ENCODE peak calls at places on chromosomes 5 and 9, in four cellular contexts. G, A, Q and H are unnamed samples.

GRCh38 chr5:139998837-139999236 is 44.3 kb downstream of the NRG2 start:
- DNase-seq in Q (no peak), G (no peak), A (no peak), H (no peak)

GRCh38 chr5:1505506-1506241 is 18.1 kb downstream of the LPCAT1 start:
- DNase-seq in A (no peak), Q (no peak), G (no peak), H (no peak)

GRCh38 chr5:151469992-151470391 is 22.6 kb downstream of the SLC36A1 start:
- DNase-seq in A (no peak), Q (no peak), G (no peak), H (no peak)

GRCh38 chr9:130453487-130453886 is 8.7 kb downstream of the ASS1 start:
- DNase-seq in Q (no peak), A (no peak), G (no peak), H (peak)

GRCh38 chr9:128917151-128917849 is 3.5 kb upstream of the PHYHD1 start:
- DNase-seq in A (no peak), Q (no peak), G (no peak), H (no peak)

GRCh38 chr5:56814361-56814962 is 887 bp upstream of the MAP3K1 start:
- DNase-seq in G (peak), Q (peak), A (peak), H (peak)

GRCh38 chr5:138724470-138725146 is 28.6 kb upstream of the CTNNA1 start:
- DNase-seq in G (no peak), Q (peak), A (no peak), H (peak)

GRCh38 chr5:127227881-127228280 is 62.7 kb upstream of the MEGF10 start:
- DNase-seq in G (no peak), A (no peak), Q (no peak), H (no peak)

GRCh38 chr5:120817044-120817985 is 353.2 kb downstream of the PRR16 start:
- DNase-seq in A (no peak), Q (peak), G (peak), H (peak)

GRCh38 chr5:170363671-170364070 is 25.5 kb downstream of the KCNMB1 start:
- DNase-seq in G (no peak), A (no peak), Q (peak), H (no peak)

GRCh38 chr5:36177715-36178556 is 26.0 kb downstream of the SKP2 start:
- DNase-seq in Q (peak), G (no peak), A (peak), H (peak)

GRCh38 chr5:111131356-111131755 is 39.2 kb downstream of the WDR36 start:
- DNase-seq in A (no peak), G (no peak), Q (no peak), H (no peak)

GRCh38 chr9:86500031-86500430 is 145.8 kb upstream of the TUT7 start:
- DNase-seq in Q (no peak), G (no peak), A (no peak), H (no peak)
- H3K14ac ChIP-seq in Q (no peak), G (no peak), A (no peak), H (no peak)

GRCh38 chr9:133974631-133975341 is 17.3 kb downstream of the VAV2 start:
- DNase-seq in A (no peak), G (no peak), Q (no peak), H (no peak)
- H2BK12ac ChIP-seq in A (no peak), G (no peak), Q (no peak), H (no peak)

DNA sequence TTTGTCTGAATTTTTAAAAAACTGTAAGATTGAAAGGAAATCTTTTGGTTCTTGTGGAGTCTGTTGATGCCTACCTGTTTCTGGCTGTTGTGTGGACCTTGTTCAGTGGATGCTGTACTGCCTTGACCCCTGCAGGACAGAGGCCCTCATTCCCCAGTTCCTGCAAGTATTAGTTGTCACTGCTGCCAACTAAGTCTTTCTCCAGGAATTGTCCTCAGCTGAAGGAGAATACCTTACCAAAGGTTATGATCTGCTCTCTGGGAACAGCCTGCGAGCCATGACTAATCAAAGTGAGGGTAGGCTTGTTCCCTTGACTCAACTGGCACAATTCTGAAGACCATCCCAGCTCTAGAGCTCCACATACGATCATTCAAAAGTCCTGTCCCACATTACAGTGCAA is 145.3 kb upstream of the FST start:
- DNase-seq in G (peak), A (no peak), Q (no peak), H (peak)
- H3K14ac ChIP-seq in G (no peak), A (no peak), Q (no peak), H (no peak)

GRCh38 chr9:93136693-93137092 is 2.6 kb upstream of the NINJ1 start:
- DNase-seq in A (no peak), G (no peak), Q (no peak), H (no peak)
- H2BK12ac ChIP-seq in A (no peak), G (no peak), Q (no peak), H (no peak)

DNA sequence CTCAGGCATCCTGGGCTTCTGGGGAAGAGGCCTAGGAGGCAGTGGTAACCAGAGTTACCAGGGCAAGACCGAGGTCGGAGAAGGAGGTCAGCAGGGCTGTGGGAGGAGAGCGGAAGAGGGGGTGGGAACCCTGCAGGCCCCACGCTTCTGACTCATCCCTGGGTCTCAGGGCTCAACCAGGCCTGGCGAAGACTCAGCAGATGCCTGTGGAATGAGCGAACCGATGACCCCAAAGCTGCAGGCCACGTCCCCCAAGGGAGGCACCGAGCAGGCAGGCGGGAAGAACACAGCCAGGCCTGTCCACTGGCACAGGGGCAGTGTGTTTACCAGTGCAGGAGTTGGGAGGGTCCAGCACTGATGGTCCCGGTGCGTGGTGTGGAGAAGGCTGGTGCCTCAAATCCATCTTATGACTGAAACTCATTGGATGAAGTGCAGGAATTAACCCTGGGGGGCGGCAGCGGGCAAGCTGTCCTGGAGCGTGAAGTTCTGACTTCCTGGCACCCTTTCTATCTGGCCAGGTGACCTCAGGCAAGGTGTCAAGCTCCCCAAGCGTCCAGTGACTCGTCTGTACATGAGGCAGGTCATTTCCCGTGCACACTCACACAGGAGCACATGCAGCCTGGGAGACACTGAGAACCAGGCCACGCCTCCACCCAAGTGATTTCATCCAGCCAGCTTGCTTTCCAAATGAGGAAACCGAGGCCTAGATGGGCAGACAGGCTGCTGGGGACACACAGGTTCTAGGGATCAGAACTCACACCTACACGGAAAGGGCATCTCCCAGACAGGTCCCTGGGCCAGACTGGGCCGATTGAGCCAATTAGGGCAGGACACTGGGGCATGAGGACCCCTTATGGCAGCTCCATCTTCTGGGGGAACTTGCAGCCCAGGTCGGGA is 69.1 kb downstream of the ADAMTS2 start:
- DNase-seq in G (no peak), A (no peak), Q (peak), H (peak)
- H3K14ac ChIP-seq in G (no peak), A (peak), Q (peak), H (peak)

GRCh38 chr5:10233505-10233904 is 16.2 kb downstream of the ATPSCKMT start:
- DNase-seq in A (peak), Q (no peak), G (no peak), H (peak)

GRCh38 chr5:10229306-10230048 is 20.2 kb downstream of the ATPSCKMT start:
- DNase-seq in A (no peak), Q (no peak), G (no peak), H (peak)

GRCh38 chr5:10235350-10235749 is 14.3 kb downstream of the ATPSCKMT start:
- DNase-seq in Q (no peak), G (no peak), A (no peak), H (no peak)

GRCh38 chr5:10232386-10232785 is 17.3 kb downstream of the ATPSCKMT start:
- DNase-seq in A (no peak), G (no peak), Q (no peak), H (no peak)

GRCh38 chr5:10233011-10233410 is 16.7 kb downstream of the ATPSCKMT start:
- DNase-seq in G (no peak), A (no peak), Q (no peak), H (no peak)
- H2BK12ac ChIP-seq in G (no peak), A (no peak), Q (peak), H (no peak)

DNA sequence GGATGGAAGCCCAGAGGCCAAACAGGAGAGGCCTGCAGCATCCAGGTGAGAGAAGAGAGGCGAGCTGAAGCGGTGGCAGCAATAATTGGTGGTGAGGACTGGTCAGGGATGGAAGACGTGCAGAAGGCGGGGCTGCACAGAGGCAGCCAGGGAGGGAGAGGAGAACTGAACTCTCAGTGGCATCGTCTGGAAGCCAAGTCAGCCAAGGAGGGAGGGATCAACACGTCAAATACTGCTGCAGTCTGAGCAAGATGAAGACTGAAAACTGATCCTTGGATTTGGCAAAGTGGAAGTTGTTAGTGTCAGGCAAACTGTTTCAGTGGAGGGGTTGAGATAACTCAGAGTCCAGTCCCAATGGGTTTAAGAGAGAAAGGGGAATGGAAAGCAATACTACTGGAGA is 145.4 kb downstream of the CDK5RAP2 start:
- DNase-seq in A (no peak), G (no peak), Q (no peak), H (peak)
- H3K14ac ChIP-seq in A (no peak), G (no peak), Q (no peak), H (no peak)

GRCh38 chr9:70425192-70425591 is 10.7 kb upstream of the KLF9 start:
- DNase-seq in Q (no peak), A (no peak), G (no peak), H (no peak)
- H2BK12ac ChIP-seq in Q (no peak), A (no peak), G (no peak), H (peak)